ENCODE peak calls at places on chromosomes 3 and 15, in nine cellular contexts. B is kidney glomerular epithelial cell; S is AG09319; X is HT1080; N is prostate gland; V is SHP77 treated with DMSO at 0.1 percent for 48 hours; Q is T-helper 2 cell; P is stimulated activated CD8-positive, alpha-beta memory T cell treated with anti-CD3 and anti-CD28 coated beads, Interleukin-4, amount 100 ng/mL, for 1 hour; U is tibial artery. Y is an unnamed sample.

GRCh38 chr3:185658504-185658912 is 72.4 kb downstream of the SENP2 start:
- DNase-seq in B (peak; percentile 94), S (peak; percentile 85), X (peak; percentile 98), N (peak; percentile 25), V (no peak), Q (no peak), P (no peak), U (peak; percentile 91), Y (no peak)

GRCh38 chr15:51223771-51224229 is 114.6 kb downstream of the CYP19A1 start:
- DNase-seq in B (no peak), S (peak; percentile 77), X (peak; percentile 86), N (no peak), V (no peak), Q (no peak), P (no peak), U (peak; percentile 70), Y (no peak)

GRCh38 chr15:78840661-78841060 is 29.4 kb upstream of the ADAMTS7 start:
- DNase-seq in B (no peak), S (no peak), X (peak; percentile 81), N (no peak), V (no peak), Q (no peak), P (no peak), U (peak; percentile 76), Y (no peak)

GRCh38 chr15:45179221-45179985 is 8.4 kb downstream of the SHF start:
- DNase-seq in B (no peak), S (no peak), X (no peak), N (no peak), V (no peak), Q (no peak), P (no peak), U (no peak), Y (no peak)

GRCh38 chr3:197552198-197552597 is 3.6 kb downstream of the BDH1 start:
- DNase-seq in B (no peak), S (no peak), X (no peak), N (no peak), V (no peak), Q (no peak), P (no peak), U (no peak), Y (no peak)

GRCh38 chr3:170418422-170419300 is at the start of gene CLDN11:
- DNase-seq in B (no peak), S (no peak), X (no peak), N (peak; percentile 30), V (no peak), Q (no peak), P (no peak), U (no peak), Y (no peak)

GRCh38 chr3:13768453-13768852 is 111.4 kb downstream of the WNT7A start:
- DNase-seq in B (no peak), S (no peak), X (no peak), N (no peak), V (no peak), Q (no peak), P (no peak), U (no peak), Y (no peak)

GRCh38 chr15:77251662-77252061 is 168.2 kb downstream of the PEAK1 start:
- DNase-seq in B (no peak), S (no peak), X (peak; percentile 41), N (no peak), V (no peak), Q (no peak), P (no peak), U (no peak), Y (no peak)

GRCh38 chr15:84034831-84035753 is 200.5 kb upstream of the GOLGA6L4 start:
- DNase-seq in B (peak; percentile 15), S (no peak), X (no peak), N (no peak), V (peak; percentile 6), Q (no peak), P (no peak), U (no peak), Y (no peak)

GRCh38 chr3:124893526-124893925 is 6.4 kb upstream of the ITGB5 start:
- DNase-seq in B (no peak), S (no peak), X (no peak), N (peak; percentile 34), V (no peak), Q (no peak), P (no peak), U (peak; percentile 74), Y (no peak)